ENCODE peak calls at places on chromosomes 13 and 19, in eight cellular contexts. One of them, this sample, is unnamed.

GRCh38 chr13:30585748-30586262 is 31.9 kb upstream of the USPL1 start:
- DNase-seq in lung: no peak
- DNase-seq in nephron progenitor cell: no peak
- DNase-seq in right lobe of liver: no peak
- DNase-seq in breast epithelium: no peak
- DNase-seq in uterus: no peak
- DNase-seq in astrocyte of the cerebellum: peak; percentile 66
- DNase-seq in neural progenitor cell: no peak
- DNase-seq in this sample: no peak

GRCh38 chr19:7973883-7974282 is 30.4 kb upstream of the TIMM44 start:
- DNase-seq in lung: no peak
- DNase-seq in nephron progenitor cell: no peak
- DNase-seq in right lobe of liver: peak; percentile 14
- DNase-seq in breast epithelium: no peak
- DNase-seq in uterus: no peak
- DNase-seq in astrocyte of the cerebellum: no peak
- DNase-seq in neural progenitor cell: no peak
- DNase-seq in this sample: no peak

GRCh38 chr13:77506874-77507273 is 28.6 kb upstream of the SCEL start:
- DNase-seq in lung: no peak
- DNase-seq in nephron progenitor cell: no peak
- DNase-seq in right lobe of liver: no peak
- DNase-seq in breast epithelium: no peak
- DNase-seq in uterus: no peak
- DNase-seq in astrocyte of the cerebellum: no peak
- DNase-seq in neural progenitor cell: no peak
- DNase-seq in this sample: no peak

GRCh38 chr13:100523437-100523836 is 65.2 kb downstream of the GGACT start:
- DNase-seq in lung: no peak
- DNase-seq in nephron progenitor cell: no peak
- DNase-seq in right lobe of liver: no peak
- DNase-seq in breast epithelium: no peak
- DNase-seq in uterus: no peak
- DNase-seq in astrocyte of the cerebellum: no peak
- DNase-seq in neural progenitor cell: no peak
- DNase-seq in this sample: no peak

GRCh38 chr13:45370922-45371406 is 30.0 kb upstream of the TPT1 start:
- DNase-seq in lung: peak; percentile 60
- DNase-seq in nephron progenitor cell: peak; percentile 82
- DNase-seq in right lobe of liver: peak; percentile 71
- DNase-seq in breast epithelium: peak; percentile 71
- DNase-seq in uterus: peak; percentile 69
- DNase-seq in astrocyte of the cerebellum: peak; percentile 95
- DNase-seq in neural progenitor cell: peak; percentile 87
- DNase-seq in this sample: no peak

GRCh38 chr19:34343751-34344150 is 21.2 kb upstream of the GPI start:
- DNase-seq in lung: no peak
- DNase-seq in nephron progenitor cell: no peak
- DNase-seq in right lobe of liver: no peak
- DNase-seq in breast epithelium: no peak
- DNase-seq in uterus: no peak
- DNase-seq in astrocyte of the cerebellum: no peak
- DNase-seq in neural progenitor cell: no peak
- DNase-seq in this sample: no peak

GRCh38 chr13:21670006-21670882 is 629 bp upstream of the FGF9 start:
- DNase-seq in lung: no peak
- DNase-seq in nephron progenitor cell: peak; percentile 83
- DNase-seq in right lobe of liver: peak; percentile 58
- DNase-seq in breast epithelium: no peak
- DNase-seq in uterus: peak; percentile 57
- DNase-seq in astrocyte of the cerebellum: no peak
- DNase-seq in neural progenitor cell: peak; percentile 87
- DNase-seq in this sample: no peak

GRCh38 chr13:89457977-89458376 is 1786.8 kb downstream of the SLITRK5 start:
- DNase-seq in lung: no peak
- DNase-seq in nephron progenitor cell: no peak
- DNase-seq in right lobe of liver: no peak
- DNase-seq in breast epithelium: no peak
- DNase-seq in uterus: no peak
- DNase-seq in astrocyte of the cerebellum: peak; percentile 81
- DNase-seq in neural progenitor cell: no peak
- DNase-seq in this sample: no peak

GRCh38 chr19:1947651-1948209 is 6.8 kb downstream of the CSNK1G2 start:
- DNase-seq in lung: no peak
- DNase-seq in nephron progenitor cell: no peak
- DNase-seq in right lobe of liver: no peak
- DNase-seq in breast epithelium: no peak
- DNase-seq in uterus: no peak
- DNase-seq in astrocyte of the cerebellum: no peak
- DNase-seq in neural progenitor cell: no peak
- DNase-seq in this sample: no peak

GRCh38 chr19:2603320-2603719 is 99.2 kb downstream of the GNG7 start:
- DNase-seq in lung: no peak
- DNase-seq in nephron progenitor cell: no peak
- DNase-seq in right lobe of liver: no peak
- DNase-seq in breast epithelium: peak; percentile 52
- DNase-seq in uterus: peak; percentile 58
- DNase-seq in astrocyte of the cerebellum: peak; percentile 77
- DNase-seq in neural progenitor cell: peak; percentile 58
- DNase-seq in this sample: no peak

GRCh38 chr13:20608438-20609020 is 41.6 kb downstream of the IFT88 start:
- DNase-seq in lung: no peak
- DNase-seq in nephron progenitor cell: no peak
- DNase-seq in right lobe of liver: no peak
- DNase-seq in breast epithelium: no peak
- DNase-seq in uterus: no peak
- DNase-seq in astrocyte of the cerebellum: peak; percentile 4
- DNase-seq in neural progenitor cell: no peak
- DNase-seq in this sample: no peak

GRCh38 chr13:96993660-96994029 is 631 bp downstream of the OXGR1 start:
- DNase-seq in lung: no peak
- DNase-seq in nephron progenitor cell: no peak
- DNase-seq in right lobe of liver: no peak
- DNase-seq in breast epithelium: no peak
- DNase-seq in uterus: no peak
- DNase-seq in astrocyte of the cerebellum: no peak
- DNase-seq in neural progenitor cell: peak; percentile 35
- DNase-seq in this sample: no peak

GRCh38 chr19:8500158-8500557 is 2.3 kb downstream of the PRAM1 start:
- DNase-seq in lung: no peak
- DNase-seq in nephron progenitor cell: no peak
- DNase-seq in right lobe of liver: no peak
- DNase-seq in breast epithelium: no peak
- DNase-seq in uterus: no peak
- DNase-seq in astrocyte of the cerebellum: no peak
- DNase-seq in neural progenitor cell: peak; percentile 42
- DNase-seq in this sample: no peak

GRCh38 chr19:750640-751423 is at the start of gene MISP:
- DNase-seq in lung: peak; percentile 52
- DNase-seq in nephron progenitor cell: no peak
- DNase-seq in right lobe of liver: no peak
- DNase-seq in breast epithelium: no peak
- DNase-seq in uterus: no peak
- DNase-seq in astrocyte of the cerebellum: no peak
- DNase-seq in neural progenitor cell: no peak
- DNase-seq in this sample: no peak

GRCh38 chr19:14577885-14578427 is 4.9 kb upstream of the CLEC17A start:
- DNase-seq in lung: no peak
- DNase-seq in nephron progenitor cell: no peak
- DNase-seq in right lobe of liver: no peak
- DNase-seq in breast epithelium: no peak
- DNase-seq in uterus: no peak
- DNase-seq in astrocyte of the cerebellum: no peak
- DNase-seq in neural progenitor cell: peak; percentile 35
- DNase-seq in this sample: no peak

GRCh38 chr13:95124959-95125358 is 176.3 kb downstream of the ABCC4 start:
- DNase-seq in lung: no peak
- DNase-seq in nephron progenitor cell: no peak
- DNase-seq in right lobe of liver: no peak
- DNase-seq in breast epithelium: no peak
- DNase-seq in uterus: no peak
- DNase-seq in astrocyte of the cerebellum: no peak
- DNase-seq in neural progenitor cell: no peak
- DNase-seq in this sample: no peak

GRCh38 chr13:111472083-111472482 is 151.6 kb downstream of the TEX29 start:
- DNase-seq in lung: no peak
- DNase-seq in nephron progenitor cell: no peak
- DNase-seq in right lobe of liver: no peak
- DNase-seq in breast epithelium: no peak
- DNase-seq in uterus: no peak
- DNase-seq in astrocyte of the cerebellum: no peak
- DNase-seq in neural progenitor cell: no peak
- DNase-seq in this sample: no peak

GRCh38 chr13:21058361-21058760 is 3.0 kb downstream of the LATS2 start:
- DNase-seq in lung: no peak
- DNase-seq in nephron progenitor cell: no peak
- DNase-seq in right lobe of liver: no peak
- DNase-seq in breast epithelium: no peak
- DNase-seq in uterus: no peak
- DNase-seq in astrocyte of the cerebellum: no peak
- DNase-seq in neural progenitor cell: no peak
- DNase-seq in this sample: no peak

GRCh38 chr13:47455581-47455980 is 545.5 kb downstream of the SUCLA2 start:
- DNase-seq in lung: no peak
- DNase-seq in nephron progenitor cell: no peak
- DNase-seq in right lobe of liver: no peak
- DNase-seq in breast epithelium: no peak
- DNase-seq in uterus: no peak
- DNase-seq in astrocyte of the cerebellum: no peak
- DNase-seq in neural progenitor cell: no peak
- DNase-seq in this sample: no peak
- TF ChIP-seq CTCF in lung: no peak
- TF ChIP-seq CTCF in nephron progenitor cell: no peak
- TF ChIP-seq CTCF in right lobe of liver: no peak
- TF ChIP-seq CTCF in breast epithelium: no peak
- TF ChIP-seq CTCF in uterus: no peak
- TF ChIP-seq CTCF in astrocyte of the cerebellum: no peak
- TF ChIP-seq CTCF in neural progenitor cell: peak; percentile 35
- TF ChIP-seq CTCF in this sample: no peak

DNA sequence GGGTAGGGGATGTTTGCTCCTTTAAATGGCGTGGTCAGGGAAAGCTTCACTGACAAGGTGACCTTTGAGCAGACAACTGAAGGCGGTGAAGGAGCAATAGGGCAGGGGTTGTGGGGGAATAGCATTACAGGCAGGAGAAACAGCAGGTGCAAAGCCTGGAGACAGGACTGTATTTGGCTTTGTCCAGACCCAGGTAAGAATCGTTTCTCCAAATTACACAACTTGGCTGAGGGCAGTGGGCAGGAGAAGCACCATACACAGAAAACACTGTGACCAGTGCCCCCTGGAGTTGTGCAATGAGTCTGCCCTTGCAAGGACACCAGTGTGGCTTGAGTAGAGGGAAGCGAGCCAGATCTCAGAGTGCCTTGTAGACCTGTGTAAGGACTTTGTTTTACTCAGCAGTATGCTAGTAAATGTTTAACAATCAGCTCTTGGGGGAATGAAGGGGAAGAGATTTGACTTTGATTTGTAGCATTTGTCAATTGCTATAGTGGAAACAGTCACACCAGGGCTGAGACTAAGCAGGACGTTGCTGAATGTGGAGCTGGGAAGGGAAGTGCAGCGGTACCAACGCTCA is 360.0 kb downstream of the DCT start:
- DNase-seq in lung: peak; percentile 35
- DNase-seq in nephron progenitor cell: no peak
- DNase-seq in right lobe of liver: peak; percentile 62
- DNase-seq in breast epithelium: no peak
- DNase-seq in uterus: no peak
- DNase-seq in astrocyte of the cerebellum: no peak
- DNase-seq in neural progenitor cell: no peak
- DNase-seq in this sample: no peak
- TF ChIP-seq CTCF in lung: no peak
- TF ChIP-seq CTCF in nephron progenitor cell: no peak
- TF ChIP-seq CTCF in right lobe of liver: peak; percentile 8
- TF ChIP-seq CTCF in breast epithelium: no peak
- TF ChIP-seq CTCF in uterus: no peak
- TF ChIP-seq CTCF in astrocyte of the cerebellum: no peak
- TF ChIP-seq CTCF in neural progenitor cell: peak; percentile 8
- TF ChIP-seq CTCF in this sample: no peak

GRCh38 chr19:6925801-6926751 is 38.7 kb downstream of the ADGRE1 start:
- DNase-seq in lung: no peak
- DNase-seq in nephron progenitor cell: no peak
- DNase-seq in right lobe of liver: no peak
- DNase-seq in breast epithelium: no peak
- DNase-seq in uterus: no peak
- DNase-seq in astrocyte of the cerebellum: no peak
- DNase-seq in neural progenitor cell: no peak
- DNase-seq in this sample: no peak
- TF ChIP-seq CTCF in lung: no peak
- TF ChIP-seq CTCF in nephron progenitor cell: no peak
- TF ChIP-seq CTCF in right lobe of liver: no peak
- TF ChIP-seq CTCF in breast epithelium: no peak
- TF ChIP-seq CTCF in uterus: no peak
- TF ChIP-seq CTCF in astrocyte of the cerebellum: no peak
- TF ChIP-seq CTCF in neural progenitor cell: no peak
- TF ChIP-seq CTCF in this sample: no peak

GRCh38 chr19:18340237-18340989 is at the start of gene PGPEP1:
- DNase-seq in lung: peak; percentile 61
- DNase-seq in nephron progenitor cell: peak; percentile 81
- DNase-seq in right lobe of liver: peak; percentile 80
- DNase-seq in breast epithelium: peak; percentile 69
- DNase-seq in uterus: peak; percentile 72
- DNase-seq in astrocyte of the cerebellum: no peak
- DNase-seq in neural progenitor cell: peak; percentile 89
- DNase-seq in this sample: no peak

GRCh38 chr19:18338471-18339001 is 1.9 kb upstream of the PGPEP1 start:
- DNase-seq in lung: no peak
- DNase-seq in nephron progenitor cell: no peak
- DNase-seq in right lobe of liver: no peak
- DNase-seq in breast epithelium: no peak
- DNase-seq in uterus: no peak
- DNase-seq in astrocyte of the cerebellum: no peak
- DNase-seq in neural progenitor cell: no peak
- DNase-seq in this sample: no peak

GRCh38 chr19:18342090-18342632 is 1.8 kb downstream of the PGPEP1 start:
- DNase-seq in lung: no peak
- DNase-seq in nephron progenitor cell: no peak
- DNase-seq in right lobe of liver: no peak
- DNase-seq in breast epithelium: no peak
- DNase-seq in uterus: no peak
- DNase-seq in astrocyte of the cerebellum: no peak
- DNase-seq in neural progenitor cell: no peak
- DNase-seq in this sample: no peak

GRCh38 chr19:18340990-18341868 is 831 bp downstream of the PGPEP1 start:
- DNase-seq in lung: peak; percentile 66
- DNase-seq in nephron progenitor cell: peak; percentile 40
- DNase-seq in right lobe of liver: peak; percentile 71
- DNase-seq in breast epithelium: peak; percentile 57
- DNase-seq in uterus: peak; percentile 48
- DNase-seq in astrocyte of the cerebellum: no peak
- DNase-seq in neural progenitor cell: peak; percentile 39
- DNase-seq in this sample: no peak

DNA sequence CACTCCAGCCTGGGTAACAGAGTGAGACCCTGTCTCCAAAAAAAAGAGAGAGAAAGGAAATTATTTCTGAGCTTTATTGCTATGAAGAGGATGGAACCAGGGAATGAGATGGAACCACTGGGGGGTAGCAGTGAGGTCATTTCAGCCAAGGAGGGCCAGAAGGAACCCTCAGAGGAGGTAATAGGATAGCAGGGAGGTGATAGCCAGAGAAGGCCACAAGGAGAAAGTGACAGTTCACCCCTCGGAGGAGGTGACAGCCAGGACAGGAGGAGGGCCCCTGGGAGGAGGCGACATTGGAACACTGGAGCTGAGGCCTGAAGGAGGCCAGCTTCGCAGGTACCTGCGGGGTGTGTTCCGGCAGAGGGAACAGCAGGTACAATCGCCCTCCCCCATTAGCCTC is 695 bp upstream of the PGPEP1 start:
- DNase-seq in lung: no peak
- DNase-seq in nephron progenitor cell: peak; percentile 25
- DNase-seq in right lobe of liver: no peak
- DNase-seq in breast epithelium: no peak
- DNase-seq in uterus: no peak
- DNase-seq in astrocyte of the cerebellum: no peak
- DNase-seq in neural progenitor cell: peak; percentile 29
- DNase-seq in this sample: no peak
- TF ChIP-seq CTCF in lung: no peak
- TF ChIP-seq CTCF in nephron progenitor cell: no peak
- TF ChIP-seq CTCF in right lobe of liver: no peak
- TF ChIP-seq CTCF in breast epithelium: no peak
- TF ChIP-seq CTCF in uterus: no peak
- TF ChIP-seq CTCF in astrocyte of the cerebellum: peak; percentile 40
- TF ChIP-seq CTCF in neural progenitor cell: peak; percentile 23
- TF ChIP-seq CTCF in this sample: peak; percentile 34

This sample was measured in AG04449.